ENCODE peak calls at places on chromosome 22, in eight cellular contexts. M, W, V, L, T, J, D and I are unnamed samples.

GRCh38 chr22:49363526-49364230 is 464.0 kb downstream of the BRD1 start:
- DNase-seq in M (no peak), W (no peak), V (no peak), L (no peak), T (no peak), J (no peak), D (no peak), I (no peak)

GRCh38 chr22:48483764-48484528 is 1343.7 kb downstream of the BRD1 start:
- DNase-seq in M (no peak), W (no peak), V (no peak), L (no peak), T (no peak), J (no peak), D (no peak), I (no peak)

GRCh38 chr22:42925598-42925997 is 68.5 kb upstream of the ARFGAP3 start:
- DNase-seq in M (no peak), W (no peak), V (no peak), L (no peak), T (no peak), J (no peak), D (no peak), I (no peak)

GRCh38 chr22:44191036-44191454 is 10.3 kb downstream of the PARVG start:
- DNase-seq in M (no peak), W (peak; percentile 16), V (no peak), L (no peak), T (no peak), J (no peak), D (no peak), I (no peak)

GRCh38 chr22:28034760-28035401 is 115.8 kb upstream of the PITPNB start:
- DNase-seq in M (peak; percentile 41), W (no peak), V (peak; percentile 74), L (peak; percentile 54), T (peak; percentile 100), J (peak; percentile 44), D (peak; percentile 47), I (peak; percentile 60)

GRCh38 chr22:29944339-29944738 is 61.4 kb downstream of the MTMR3 start:
- DNase-seq in M (no peak), W (no peak), V (no peak), L (no peak), T (no peak), J (no peak), D (no peak), I (no peak)

GRCh38 chr22:23915230-23915754 is 21.1 kb downstream of the MIF start:
- DNase-seq in M (no peak), W (no peak), V (no peak), L (peak; percentile 49), T (peak; percentile 21), J (no peak), D (no peak), I (no peak)

GRCh38 chr22:43833286-43834240 is 21.5 kb upstream of the EFCAB6 start:
- DNase-seq in M (no peak), W (no peak), V (no peak), L (no peak), T (no peak), J (no peak), D (no peak), I (no peak)

GRCh38 chr22:35749808-35750207 is 32.1 kb downstream of the APOL5 start:
- DNase-seq in M (no peak), W (no peak), V (no peak), L (no peak), T (peak; percentile 56), J (peak; percentile 17), D (no peak), I (no peak)

GRCh38 chr22:45212306-45212709 is 28.4 kb downstream of the KIAA0930 start:
- DNase-seq in M (peak; percentile 91), W (no peak), V (peak; percentile 85), L (no peak), T (peak; percentile 40), J (peak; percentile 88), D (peak; percentile 80), I (no peak)

GRCh38 chr22:21984793-21985192 is 2.2 kb upstream of the TOP3B start:
- DNase-seq in M (peak; percentile 5), W (no peak), V (peak; percentile 65), L (peak; percentile 32), T (peak; percentile 15), J (no peak), D (peak; percentile 19), I (no peak)

GRCh38 chr22:41181349-41182241 is 23.5 kb upstream of the L3MBTL2 start:
- DNase-seq in M (no peak), W (no peak), V (peak; percentile 12), L (peak; percentile 78), T (no peak), J (no peak), D (peak; percentile 19), I (no peak)

GRCh38 chr22:30314918-30315317 is 11.8 kb downstream of the TBC1D10A start:
- DNase-seq in M (no peak), W (peak; percentile 40), V (peak; percentile 63), L (no peak), T (no peak), J (no peak), D (no peak), I (no peak)

GRCh38 chr22:41511521-41511968 is 32.7 kb downstream of the POLR3H start:
- DNase-seq in M (no peak), W (no peak), V (no peak), L (no peak), T (no peak), J (no peak), D (no peak), I (no peak)

GRCh38 chr22:39179401-39179827 is 26.9 kb upstream of the CBX7 start:
- DNase-seq in M (no peak), W (no peak), V (no peak), L (no peak), T (no peak), J (no peak), D (no peak), I (no peak)

GRCh38 chr22:21982338-21982965 is at the start of gene TOP3B:
- DNase-seq in M (peak; percentile 57), W (peak; percentile 80), V (peak; percentile 80), L (peak; percentile 83), T (peak; percentile 94), J (peak; percentile 14), D (peak; percentile 74), I (peak; percentile 68)